ENCODE peak calls at places on chromosomes 2 and 18, in seven cellular contexts. W is NCI-H446 treated with DMSO at 0.1 percent for 48 hours; A is NCI-H1092 treated with DMSO at 0.1 percent for 48 hours; V is astrocyte of the spinal cord; X is activated CD4-positive, CD25-positive, alpha-beta regulatory T cell; S is mesothelial cell of epicardium; T is chondrocyte. K is an unnamed sample.

GRCh38 chr18:76847926-76848325 is 25.6 kb downstream of the ZNF236 start:
- DNase-seq in W (no peak), A (no peak), V (no peak), X (no peak), S (no peak), T (no peak), K (peak; percentile 44)

GRCh38 chr2:220533485-220533884 is 906.1 kb downstream of the SLC4A3 start:
- DNase-seq in W (no peak), A (no peak), V (no peak), X (no peak), S (no peak), T (no peak), K (peak; percentile 11)

GRCh38 chr2:180747728-180748127 is 232.7 kb upstream of the UBE2E3 start:
- DNase-seq in W (no peak), A (no peak), V (peak; percentile 16), X (no peak), S (no peak), T (no peak), K (no peak)

GRCh38 chr2:95698166-95698565 is 106.4 kb downstream of the TRIM43 start:
- DNase-seq in W (no peak), A (no peak), V (peak; percentile 3), X (no peak), S (no peak), T (no peak), K (no peak)

GRCh38 chr18:33369711-33370449 is 70.6 kb downstream of the CCDC178 start:
- DNase-seq in W (no peak), A (no peak), V (no peak), X (no peak), S (no peak), T (no peak), K (no peak)

GRCh38 chr18:24491882-24492281 is 31.4 kb downstream of the HRH4 start:
- DNase-seq in W (no peak), A (peak; percentile 80), V (no peak), X (no peak), S (no peak), T (no peak), K (no peak)

GRCh38 chr2:39121523-39122063 is 742 bp upstream of the SOS1 start:
- DNase-seq in W (no peak), A (peak; percentile 68), V (no peak), X (no peak), S (no peak), T (no peak), K (peak; percentile 27)

GRCh38 chr2:158788951-158789350 is 6.2 kb upstream of the DAPL1 start:
- DNase-seq in W (no peak), A (no peak), V (no peak), X (no peak), S (no peak), T (no peak), K (peak; percentile 85)

GRCh38 chr18:60019463-60019840 is 119.7 kb downstream of the PMAIP1 start:
- DNase-seq in W (no peak), A (no peak), V (peak; percentile 88), X (no peak), S (no peak), T (no peak), K (no peak)

GRCh38 chr2:28649481-28650260 is 102.0 kb upstream of the PPP1CB start:
- DNase-seq in W (no peak), A (no peak), V (no peak), X (no peak), S (no peak), T (no peak), K (peak; percentile 96)

GRCh38 chr18:54607213-54607934 is 16.3 kb downstream of the DYNAP start:
- DNase-seq in W (no peak), A (peak; percentile 11), V (peak; percentile 35), X (no peak), S (no peak), T (no peak), K (no peak)

GRCh38 chr2:169765523-169765922 is 31.9 kb downstream of the KLHL23 start:
- DNase-seq in W (no peak), A (no peak), V (peak; percentile 52), X (no peak), S (no peak), T (no peak), K (no peak)

GRCh38 chr18:62957885-62958472 is 242.6 kb downstream of the PHLPP1 start:
- DNase-seq in W (no peak), A (peak; percentile 67), V (no peak), X (no peak), S (no peak), T (no peak), K (peak; percentile 68)

GRCh38 chr2:165428996-165429395 is 40.5 kb upstream of the CSRNP3 start:
- DNase-seq in W (peak; percentile 76), A (no peak), V (no peak), X (no peak), S (no peak), T (no peak), K (peak; percentile 8)

GRCh38 chr2:98637401-98638144 is 29.2 kb downstream of the UNC50 start:
- DNase-seq in W (no peak), A (no peak), V (no peak), X (no peak), S (no peak), T (no peak), K (no peak)

GRCh38 chr2:71751590-71751989 is 298.2 kb downstream of the DYSF start:
- DNase-seq in W (no peak), A (no peak), V (no peak), X (no peak), S (no peak), T (no peak), K (no peak)

GRCh38 chr18:63963610-63964256 is 6.1 kb upstream of the SERPINB8 start:
- DNase-seq in W (peak; percentile 11), A (peak; percentile 72), V (peak; percentile 76), X (no peak), S (no peak), T (no peak), K (peak; percentile 69)

GRCh38 chr18:46152808-46153617 is 48.8 kb downstream of the HAUS1 start:
- DNase-seq in W (no peak), A (peak; percentile 95), V (no peak), X (no peak), S (no peak), T (no peak), K (no peak)

GRCh38 chr2:237181844-237182243 is 96.2 kb downstream of the COPS8 start:
- DNase-seq in W (no peak), A (no peak), V (peak; percentile 91), X (no peak), S (no peak), T (no peak), K (no peak)

GRCh38 chr2:107730898-107731297 is 95.8 kb upstream of the RGPD4 start:
- DNase-seq in W (no peak), A (no peak), V (no peak), X (no peak), S (no peak), T (no peak), K (no peak)

GRCh38 chr2:1769703-1770422 is 25.5 kb upstream of the PXDN start:
- DNase-seq in W (peak; percentile 19), A (peak; percentile 61), V (peak; percentile 62), X (peak; percentile 7), S (peak; percentile 64), T (no peak), K (peak; percentile 76)

GRCh38 chr2:142791335-142791734 is 86.1 kb upstream of the KYNU start:
- DNase-seq in W (no peak), A (no peak), V (no peak), X (no peak), S (no peak), T (no peak), K (no peak)

GRCh38 chr2:88680916-88681315 is 10.6 kb upstream of the RPIA start:
- DNase-seq in W (no peak), A (no peak), V (no peak), X (no peak), S (no peak), T (no peak), K (peak; percentile 44)

GRCh38 chr18:73768043-73768442 is 379.6 kb downstream of the FBXO15 start:
- DNase-seq in W (no peak), A (no peak), V (no peak), X (no peak), S (no peak), T (no peak), K (no peak)

GRCh38 chr18:12403601-12404506 is 3.9 kb upstream of the PRELID3A start:
- DNase-seq in W (no peak), A (no peak), V (peak; percentile 74), X (no peak), S (no peak), T (no peak), K (peak; percentile 37)

GRCh38 chr18:58618822-58619553 is 9.9 kb downstream of the ALPK2 start:
- DNase-seq in W (no peak), A (no peak), V (peak; percentile 46), X (no peak), S (no peak), T (no peak), K (peak; percentile 23)

GRCh38 chr18:80210312-80211083 is 36.8 kb downstream of the PARD6G start:
- DNase-seq in W (no peak), A (no peak), V (no peak), X (no peak), S (no peak), T (no peak), K (peak; percentile 96)

GRCh38 chr2:149739171-149739879 is 151.8 kb upstream of the MMADHC start:
- DNase-seq in W (no peak), A (no peak), V (no peak), X (no peak), S (no peak), T (no peak), K (no peak)

GRCh38 chr2:127664065-127664894 is 11.1 kb downstream of the LIMS2 start:
- DNase-seq in W (no peak), A (no peak), V (no peak), X (no peak), S (no peak), T (peak; percentile 84), K (no peak)

GRCh38 chr2:1153959-1154358 is 203.3 kb downstream of the SNTG2 start:
- DNase-seq in W (no peak), A (peak; percentile 12), V (no peak), X (no peak), S (no peak), T (no peak), K (no peak)

GRCh38 chr2:121266543-121267106 is 18.4 kb downstream of the TFCP2L1 start:
- DNase-seq in W (no peak), A (no peak), V (no peak), X (no peak), S (no peak), T (no peak), K (no peak)

GRCh38 chr2:234241656-234242445 is 191.3 kb downstream of the SPP2 start:
- DNase-seq in W (no peak), A (no peak), V (peak; percentile 92), X (no peak), S (no peak), T (no peak), K (no peak)

GRCh38 chr2:108370080-108370479 is 7.7 kb upstream of the SULT1C4 start:
- DNase-seq in W (no peak), A (no peak), V (peak; percentile 22), X (no peak), S (no peak), T (no peak), K (no peak)

GRCh38 chr2:231568785-231569435 is 23.8 kb upstream of the TEX44 start:
- DNase-seq in W (no peak), A (peak; percentile 8), V (no peak), X (no peak), S (no peak), T (no peak), K (no peak)